ENCODE peak calls at places on chromosomes 4 and X, in six cellular contexts. P is anterior cingulate cortex; I is WERI-Rb-1; E is kidney epithelial cell; Y is stimulated activated CD8-positive, alpha-beta memory T cell treated with anti-CD3 and anti-CD28 coated beads, Interleukin-7, amount 100 ng/mL, for 24 hours; J is cardiac fibroblast. C is an unnamed sample.

GRCh38 chr4:180636696-180637095 is 1606.5 kb upstream of the TENM3 start:
- DNase-seq in P (no peak), I (no peak), Y (no peak), E (peak), J (no peak), C (peak)

GRCh38 chrX:133171962-133172708 is 46.0 kb downstream of the TFDP3 start:
- DNase-seq in Y (no peak), I (no peak), J (peak), P (no peak), E (no peak), C (no peak)

GRCh38 chr4:114180481-114180880 is 201.0 kb upstream of the ARSJ start:
- DNase-seq in I (peak), E (peak), J (peak), P (no peak), Y (no peak), C (no peak)

GRCh38 chrX:72714471-72714916 is 388 bp upstream of the PHKA1 start:
- DNase-seq in I (peak), J (peak), Y (no peak), P (peak), E (peak), C (peak)

GRCh38 chr4:74095482-74095881 is 3.5 kb downstream of the CXCL2 start:
- DNase-seq in P (no peak), E (no peak), Y (no peak), J (peak), I (no peak), C (no peak)

GRCh38 chrX:137929951-137930350 is 364.0 kb downstream of the ZIC3 start:
- DNase-seq in E (no peak), Y (no peak), I (no peak), P (no peak), J (no peak), C (no peak)

GRCh38 chr4:182555997-182556418 is 312.8 kb downstream of the TENM3 start:
- DNase-seq in E (peak), Y (no peak), J (peak), I (no peak), P (no peak), C (peak)

GRCh38 chr4:20418865-20419451 is 167.3 kb downstream of the SLIT2 start:
- DNase-seq in Y (no peak), P (no peak), I (no peak), J (peak), E (peak), C (no peak)

GRCh38 chrX:140710710-140711109 is 1.2 kb downstream of the LINC00632 start:
- DNase-seq in P (peak), Y (no peak), E (no peak), I (no peak), J (peak), C (no peak)

GRCh38 chr4:30726090-30726668 is 6.0 kb downstream of the PCDH7 start:
- DNase-seq in J (no peak), I (no peak), Y (no peak), E (no peak), P (no peak), C (no peak)

GRCh38 chr4:84366111-84366510 is 133.0 kb downstream of the NKX6-1 start:
- DNase-seq in J (no peak), I (no peak), E (peak), P (no peak), Y (no peak), C (no peak)

GRCh38 chr4:24260922-24261581 is 323.3 kb downstream of the DHX15 start:
- DNase-seq in I (no peak), Y (no peak), E (no peak), J (no peak), P (no peak), C (no peak)

GRCh38 chr4:126955292-126956191 is 677.2 kb upstream of the INTU start:
- DNase-seq in I (no peak), E (no peak), P (no peak), Y (no peak), J (no peak), C (no peak)

GRCh38 chr4:118348886-118349285 is 3.9 kb downstream of the PRSS12 start:
- DNase-seq in E (no peak), J (no peak), Y (no peak), I (no peak), P (no peak), C (no peak)

GRCh38 chr4:6198768-6199343 is 1.5 kb downstream of the JAKMIP1 start:
- DNase-seq in Y (no peak), P (no peak), J (peak), E (no peak), I (peak), C (no peak)

GRCh38 chr4:2265113-2266110 is 3.5 kb upstream of the MXD4 start:
- DNase-seq in E (no peak), Y (no peak), P (no peak), I (no peak), J (no peak), C (no peak)

GRCh38 chrX:15574017-15574416 is 26.7 kb downstream of the ACE2 start:
- DNase-seq in J (no peak), E (no peak), Y (no peak), P (no peak), I (no peak), C (no peak)

GRCh38 chr4:71866212-71866885 is 82.5 kb upstream of the GC start:
- DNase-seq in P (no peak), I (no peak), J (no peak), E (no peak), Y (no peak), C (no peak)

GRCh38 chr4:123621072-123621705 is 224.6 kb downstream of the SPRY1 start:
- DNase-seq in J (peak), E (no peak), Y (no peak), P (no peak), I (no peak), C (no peak)

C was measured in retinal pigment epithelial cell.